ENCODE peak calls at places on chromosome 7, in nine cellular contexts. Y, I, J, Q, E, T, H, Z and P are unnamed samples.

GRCh38 chr7:44283381-44284211 is 41.8 kb downstream of the CAMK2B start:
- DNase-seq in Y (no peak), I (peak), J (no peak), Q (no peak), E (no peak), T (no peak), H (no peak), Z (no peak), P (no peak)

GRCh38 chr7:96728139-96728538 is 18.5 kb upstream of the SEM1 start:
- DNase-seq in Y (no peak), I (no peak), J (peak), Q (no peak), E (no peak), T (no peak), H (no peak), Z (no peak), P (no peak)

GRCh38 chr7:130338233-130338632 is 6.4 kb upstream of the CPA5 start:
- DNase-seq in Y (no peak), I (no peak), J (no peak), Q (no peak), E (no peak), T (no peak), H (no peak), Z (no peak), P (no peak)

GRCh38 chr7:140326116-140326928 is 72.0 kb downstream of the SLC37A3 start:
- DNase-seq in Y (peak), I (peak), J (peak), Q (peak), E (peak), T (peak), H (peak), Z (no peak), P (peak)

GRCh38 chr7:129351320-129351719 is 82.9 kb upstream of the STRIP2 start:
- DNase-seq in Y (no peak), I (no peak), J (no peak), Q (no peak), E (no peak), T (no peak), H (no peak), Z (no peak), P (no peak)

GRCh38 chr7:7745966-7746365 is 27.6 kb upstream of the RPA3 start:
- DNase-seq in Y (no peak), I (no peak), J (no peak), Q (no peak), E (no peak), T (no peak), H (no peak), Z (no peak), P (no peak)

GRCh38 chr7:151704284-151704968 is 172.5 kb downstream of the PRKAG2 start:
- DNase-seq in Y (no peak), I (no peak), J (no peak), Q (no peak), E (no peak), T (no peak), H (no peak), Z (no peak), P (no peak)

GRCh38 chr7:2016761-2017482 is 215.8 kb downstream of the MAD1L1 start:
- DNase-seq in Y (no peak), I (peak), J (no peak), Q (no peak), E (no peak), T (no peak), H (no peak), Z (no peak), P (no peak)

GRCh38 chr7:77498659-77499379 is 38.3 kb upstream of the PTPN12 start:
- DNase-seq in Y (no peak), I (no peak), J (no peak), Q (no peak), E (no peak), T (no peak), H (no peak), Z (no peak), P (no peak)

GRCh38 chr7:105776068-105776790 is 100.2 kb downstream of the ATXN7L1 start:
- DNase-seq in Y (no peak), I (peak), J (peak), Q (peak), E (peak), T (peak), H (peak), Z (no peak), P (no peak)

GRCh38 chr7:43754596-43754995 is 3.9 kb upstream of the BLVRA start:
- DNase-seq in Y (no peak), I (peak), J (no peak), Q (no peak), E (no peak), T (no peak), H (no peak), Z (no peak), P (no peak)

GRCh38 chr7:150375662-150376521 is 3.2 kb upstream of the ZNF775 start:
- DNase-seq in Y (no peak), I (peak), J (no peak), Q (no peak), E (no peak), T (no peak), H (no peak), Z (peak), P (no peak)

GRCh38 chr7:70093496-70093895 is 495.2 kb downstream of the AUTS2 start:
- DNase-seq in Y (no peak), I (no peak), J (peak), Q (no peak), E (no peak), T (peak), H (no peak), Z (no peak), P (no peak)

GRCh38 chr7:112207106-112207592 is 654 bp downstream of the ZNF277 start:
- DNase-seq in Y (no peak), I (no peak), J (no peak), Q (peak), E (no peak), T (no peak), H (no peak), Z (no peak), P (no peak)

GRCh38 chr7:23022258-23022745 is 8.4 kb upstream of the HYCC1 start:
- DNase-seq in Y (no peak), I (no peak), J (peak), Q (no peak), E (no peak), T (peak), H (peak), Z (no peak), P (no peak)

GRCh38 chr7:2583798-2584580 is 25.2 kb downstream of the IQCE start:
- DNase-seq in Y (no peak), I (no peak), J (no peak), Q (no peak), E (no peak), T (no peak), H (no peak), Z (no peak), P (no peak)

GRCh38 chr7:131021902-131022301 is 287.9 kb upstream of the KLF14 start:
- DNase-seq in Y (no peak), I (no peak), J (peak), Q (no peak), E (no peak), T (no peak), H (no peak), Z (no peak), P (no peak)

GRCh38 chr7:106284516-106285050 is at the start of gene NAMPT:
- DNase-seq in Y (peak), I (peak), J (no peak), Q (peak), E (peak), T (no peak), H (no peak), Z (no peak), P (peak)

GRCh38 chr7:68063171-68063570 is 1066.5 kb downstream of the TYW1 start:
- DNase-seq in Y (no peak), I (no peak), J (no peak), Q (peak), E (peak), T (no peak), H (no peak), Z (no peak), P (no peak)

GRCh38 chr7:151174246-151175046 is 7.0 kb upstream of the GBX1 start:
- DNase-seq in Y (peak), I (peak), J (no peak), Q (no peak), E (no peak), T (no peak), H (no peak), Z (no peak), P (no peak)

GRCh38 chr7:105098863-105099515 is 85.0 kb downstream of the KMT2E start:
- DNase-seq in Y (no peak), I (no peak), J (peak), Q (no peak), E (no peak), T (no peak), H (no peak), Z (peak), P (no peak)

GRCh38 chr7:127440206-127440605 is 47.7 kb upstream of the ZNF800 start:
- DNase-seq in Y (no peak), I (no peak), J (no peak), Q (no peak), E (no peak), T (no peak), H (no peak), Z (no peak), P (no peak)

GRCh38 chr7:65404020-65404419 is 30.4 kb downstream of the ZNF92 start:
- DNase-seq in Y (no peak), I (no peak), J (no peak), Q (no peak), E (no peak), T (peak), H (no peak), Z (no peak), P (no peak)

GRCh38 chr7:4707134-4707651 is 25.1 kb downstream of the FOXK1 start:
- DNase-seq in Y (no peak), I (no peak), J (no peak), Q (no peak), E (no peak), T (no peak), H (no peak), Z (no peak), P (peak)

GRCh38 chr7:157845203-157845810 is 508.5 kb downstream of the DNAJB6 start:
- DNase-seq in Y (no peak), I (no peak), J (no peak), Q (no peak), E (no peak), T (no peak), H (no peak), Z (no peak), P (no peak)

GRCh38 chr7:32061346-32061745 is 8.9 kb downstream of the PDE1C start:
- DNase-seq in Y (no peak), I (no peak), J (no peak), Q (no peak), E (no peak), T (no peak), H (no peak), Z (no peak), P (no peak)

GRCh38 chr7:101308245-101309085 is 13.1 kb downstream of the IFT22 start:
- DNase-seq in Y (peak), I (peak), J (peak), Q (peak), E (peak), T (peak), H (no peak), Z (peak), P (peak)

GRCh38 chr7:106720641-106721040 is 59.7 kb upstream of the CCDC71L start:
- DNase-seq in Y (no peak), I (no peak), J (no peak), Q (no peak), E (no peak), T (no peak), H (no peak), Z (no peak), P (no peak)

GRCh38 chr7:148153611-148154010 is 437.0 kb upstream of the C7orf33 start:
- DNase-seq in Y (no peak), I (peak), J (no peak), Q (peak), E (no peak), T (no peak), H (no peak), Z (no peak), P (no peak)

GRCh38 chr7:55552320-55553086 is 19.8 kb downstream of the VOPP1 start:
- DNase-seq in Y (no peak), I (no peak), J (peak), Q (no peak), E (no peak), T (peak), H (no peak), Z (no peak), P (peak)

GRCh38 chr7:142795339-142795863 is 24.6 kb downstream of the PRSS2 start:
- DNase-seq in Y (peak), I (no peak), J (peak), Q (no peak), E (no peak), T (no peak), H (no peak), Z (no peak), P (no peak)

GRCh38 chr7:127995157-127995865 is 35.9 kb downstream of the LRRC4 start:
- DNase-seq in Y (no peak), I (no peak), J (no peak), Q (no peak), E (no peak), T (peak), H (peak), Z (no peak), P (no peak)

GRCh38 chr7:156240532-156240931 is 400.0 kb upstream of the RNF32 start:
- DNase-seq in Y (no peak), I (no peak), J (no peak), Q (no peak), E (no peak), T (no peak), H (no peak), Z (no peak), P (no peak)

GRCh38 chr7:148242271-148242801 is 348.2 kb upstream of the C7orf33 start:
- DNase-seq in Y (no peak), I (no peak), J (peak), Q (peak), E (peak), T (peak), H (no peak), Z (no peak), P (peak)

GRCh38 chr7:106824458-106824857 is 40.6 kb upstream of the PIK3CG start:
- DNase-seq in Y (no peak), I (no peak), J (peak), Q (no peak), E (no peak), T (no peak), H (no peak), Z (no peak), P (no peak)

GRCh38 chr7:158450476-158451124 is 137.0 kb downstream of the PTPRN2 start:
- DNase-seq in Y (no peak), I (no peak), J (no peak), Q (no peak), E (no peak), T (no peak), H (no peak), Z (no peak), P (no peak)

GRCh38 chr7:19066109-19066508 is 51.3 kb downstream of the TWIST1 start:
- DNase-seq in Y (no peak), I (no peak), J (no peak), Q (no peak), E (no peak), T (no peak), H (no peak), Z (no peak), P (no peak)

DNA sequence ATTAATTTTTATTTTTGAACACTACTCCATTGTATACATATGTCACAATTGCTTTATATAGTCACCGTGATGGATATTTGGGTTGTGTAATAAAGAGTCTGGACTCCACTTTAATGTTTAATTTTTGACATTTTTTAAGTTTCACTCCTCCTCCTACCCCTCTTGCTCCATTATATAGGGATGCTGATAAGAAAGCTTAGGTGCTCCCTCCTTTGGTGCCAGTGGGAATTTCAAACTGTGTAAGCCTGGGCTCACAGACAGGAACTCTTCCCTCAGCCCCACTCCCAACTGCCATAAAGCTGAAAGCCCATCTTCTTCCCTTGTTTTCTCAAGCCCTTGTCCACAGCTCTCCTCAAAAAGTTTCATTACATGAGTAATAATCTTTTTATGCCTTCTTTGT is 47.6 kb downstream of the TWIST1 start:
- DNase-seq in Y (no peak), I (no peak), J (peak), Q (no peak), E (no peak), T (peak), H (no peak), Z (no peak), P (no peak)
- TF ChIP-seq CTCF in Y (no peak), I (no peak), J (peak), Q (no peak), E (no peak), T (peak), H (no peak), Z (no peak), P (no peak)

DNA sequence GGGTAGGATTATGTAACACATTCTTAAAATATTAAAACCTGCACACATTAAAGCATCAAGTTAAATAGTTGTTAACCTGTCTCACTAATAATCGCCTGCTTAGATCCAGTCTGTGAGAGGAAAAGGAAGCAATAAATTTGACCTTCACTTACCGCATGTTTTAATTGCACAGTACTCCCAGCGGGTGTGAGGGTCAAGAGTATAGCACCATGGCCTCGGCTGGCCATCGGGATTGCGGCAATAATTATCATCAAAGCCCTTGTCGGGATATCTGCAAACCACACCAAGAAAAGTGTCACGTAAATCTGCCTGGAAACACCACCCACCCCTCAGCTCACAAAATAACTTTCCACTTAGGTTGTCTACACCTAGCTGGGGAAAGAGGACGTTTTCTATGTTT is 26.6 kb downstream of the HGF start:
- DNase-seq in Y (no peak), I (no peak), J (no peak), Q (no peak), E (no peak), T (no peak), H (no peak), Z (no peak), P (no peak)
- TF ChIP-seq CTCF in Y (no peak), I (no peak), J (no peak), Q (no peak), E (no peak), T (no peak), H (no peak), Z (no peak), P (no peak)

GRCh38 chr7:40680657-40681056 is 545.9 kb downstream of the SUGCT start:
- DNase-seq in Y (no peak), I (no peak), J (peak), Q (no peak), E (no peak), T (no peak), H (no peak), Z (no peak), P (peak)
- TF ChIP-seq CTCF in Y (no peak), I (no peak), J (peak), Q (peak), E (peak), T (no peak), H (peak), Z (peak), P (peak)

DNA sequence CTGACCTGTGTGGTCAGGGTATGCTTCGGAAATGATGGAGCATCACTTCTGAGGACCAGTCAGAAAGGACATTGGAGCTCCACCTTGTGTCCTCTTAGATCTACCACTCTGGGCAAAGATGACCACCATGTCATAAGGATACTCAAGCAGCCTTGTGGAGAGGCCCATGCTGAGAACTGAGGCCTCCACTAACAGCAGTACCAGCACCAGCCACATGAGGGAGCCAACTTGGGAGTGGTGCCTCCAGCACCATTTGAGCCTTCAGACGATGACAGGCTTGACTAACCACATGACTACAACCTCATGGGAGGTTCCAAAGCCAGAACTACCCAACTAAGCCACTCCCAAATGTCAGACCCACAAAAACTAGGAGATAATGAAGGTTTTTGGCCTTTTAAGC is 116.0 kb downstream of the NPTX2 start:
- DNase-seq in Y (peak), I (no peak), J (peak), Q (no peak), E (peak), T (peak), H (no peak), Z (no peak), P (peak)
- TF ChIP-seq CTCF in Y (no peak), I (no peak), J (peak), Q (peak), E (peak), T (peak), H (peak), Z (peak), P (peak)

GRCh38 chr7:11831727-11832495 is at the start of gene THSD7A:
- DNase-seq in Y (no peak), I (peak), J (peak), Q (peak), E (peak), T (peak), H (no peak), Z (peak), P (peak)
- TF ChIP-seq CTCF in Y (no peak), I (no peak), J (no peak), Q (no peak), E (peak), T (no peak), H (no peak), Z (no peak), P (no peak)